ENCODE peak calls at places on chromosomes 13 and 19, in seven cellular contexts. S is fibroblast of mammary gland; C is D341Med; J is RWPE1; L is stimulated activated CD4-positive, alpha-beta T cell treated with anti-CD3 and anti-CD28 coated beads, Interleukin-4, amount 100 ng/mL, for 1 hour; O is SJSA1; B is mesothelial cell of epicardium. M is an unnamed sample.

GRCh38 chr19:35216833-35217707 is 11.5 kb downstream of the FAM187B start:
- DNase-seq in J (no peak), L (no peak), B (no peak), S (no peak), O (no peak), C (no peak), M (peak)

GRCh38 chr13:37085656-37086055 is 19.8 kb downstream of the CSNK1A1L start:
- DNase-seq in B (no peak), O (no peak), C (no peak), J (no peak), S (peak), L (no peak), M (no peak)

GRCh38 chr13:25816239-25816638 is 235.6 kb downstream of the SHISA2 start:
- DNase-seq in O (no peak), S (no peak), L (no peak), B (no peak), C (no peak), J (no peak), M (no peak)

GRCh38 chr13:75417647-75418046 is 64.3 kb downstream of the TBC1D4 start:
- DNase-seq in S (peak), C (no peak), B (no peak), L (no peak), O (no peak), J (peak), M (no peak)

GRCh38 chr13:53126803-53127202 is 98.2 kb downstream of the OLFM4 start:
- DNase-seq in C (no peak), S (peak), L (no peak), O (no peak), J (no peak), B (no peak), M (no peak)

GRCh38 chr19:57053401-57053800 is 66.4 kb upstream of the USP29 start:
- DNase-seq in S (no peak), C (no peak), B (no peak), O (no peak), J (no peak), L (no peak), M (no peak)

GRCh38 chr19:3323026-3323425 is 43.4 kb upstream of the NFIC start:
- DNase-seq in O (no peak), C (no peak), S (no peak), L (no peak), J (no peak), B (no peak), M (no peak)

GRCh38 chr13:48773531-48774275 is 120.0 kb downstream of the CYSLTR2 start:
- DNase-seq in C (no peak), B (no peak), L (no peak), O (no peak), J (no peak), S (no peak), M (no peak)